ENCODE peak calls at places on chromosomes 7 and 10, in seven cellular contexts. One of them, this sample, is unnamed.

GRCh38 chr7:665251-665650 is 61.2 kb upstream of the DNAAF5 start:
- DNase-seq in effector memory CD8-positive, alpha-beta T cell: no peak
- DNase-seq in fibroblast of lung: peak
- DNase-seq in foreskin melanocyte: no peak
- DNase-seq in stimulated activated CD4-positive, alpha-beta T cell treated with anti-CD3 and anti-CD28 coated beads, Interleukin-12 subunit alpha, Interleukin-12 subunit beta, amount 100 ng/mL, for 4 hours: no peak
- DNase-seq in activated gamma-delta T cell: no peak
- DNase-seq in activated naive CD4-positive, alpha-beta T cell: no peak
- DNase-seq in this sample: peak

GRCh38 chr7:126026421-126027088 is 1096.9 kb upstream of the POT1 start:
- DNase-seq in effector memory CD8-positive, alpha-beta T cell: no peak
- DNase-seq in fibroblast of lung: no peak
- DNase-seq in foreskin melanocyte: peak
- DNase-seq in stimulated activated CD4-positive, alpha-beta T cell treated with anti-CD3 and anti-CD28 coated beads, Interleukin-12 subunit alpha, Interleukin-12 subunit beta, amount 100 ng/mL, for 4 hours: no peak
- DNase-seq in activated gamma-delta T cell: no peak
- DNase-seq in activated naive CD4-positive, alpha-beta T cell: no peak
- DNase-seq in this sample: no peak

GRCh38 chr10:121307411-121307980 is 290.7 kb downstream of the FGFR2 start:
- DNase-seq in effector memory CD8-positive, alpha-beta T cell: no peak
- DNase-seq in fibroblast of lung: no peak
- DNase-seq in foreskin melanocyte: no peak
- DNase-seq in stimulated activated CD4-positive, alpha-beta T cell treated with anti-CD3 and anti-CD28 coated beads, Interleukin-12 subunit alpha, Interleukin-12 subunit beta, amount 100 ng/mL, for 4 hours: no peak
- DNase-seq in activated gamma-delta T cell: no peak
- DNase-seq in activated naive CD4-positive, alpha-beta T cell: no peak
- DNase-seq in this sample: no peak

GRCh38 chr7:135644729-135645128 is 17.6 kb upstream of the STMP1 start:
- DNase-seq in effector memory CD8-positive, alpha-beta T cell: no peak
- DNase-seq in fibroblast of lung: no peak
- DNase-seq in foreskin melanocyte: no peak
- DNase-seq in stimulated activated CD4-positive, alpha-beta T cell treated with anti-CD3 and anti-CD28 coated beads, Interleukin-12 subunit alpha, Interleukin-12 subunit beta, amount 100 ng/mL, for 4 hours: no peak
- DNase-seq in activated gamma-delta T cell: no peak
- DNase-seq in activated naive CD4-positive, alpha-beta T cell: no peak
- DNase-seq in this sample: no peak

GRCh38 chr7:94087664-94088352 is 83.7 kb upstream of the BET1 start:
- DNase-seq in effector memory CD8-positive, alpha-beta T cell: peak
- DNase-seq in fibroblast of lung: peak
- DNase-seq in foreskin melanocyte: peak
- DNase-seq in stimulated activated CD4-positive, alpha-beta T cell treated with anti-CD3 and anti-CD28 coated beads, Interleukin-12 subunit alpha, Interleukin-12 subunit beta, amount 100 ng/mL, for 4 hours: peak
- DNase-seq in activated gamma-delta T cell: no peak
- DNase-seq in activated naive CD4-positive, alpha-beta T cell: no peak
- DNase-seq in this sample: peak

GRCh38 chr10:97013568-97013967 is 172.2 kb downstream of the SLIT1 start:
- DNase-seq in effector memory CD8-positive, alpha-beta T cell: no peak
- DNase-seq in fibroblast of lung: no peak
- DNase-seq in foreskin melanocyte: no peak
- DNase-seq in stimulated activated CD4-positive, alpha-beta T cell treated with anti-CD3 and anti-CD28 coated beads, Interleukin-12 subunit alpha, Interleukin-12 subunit beta, amount 100 ng/mL, for 4 hours: no peak
- DNase-seq in activated gamma-delta T cell: no peak
- DNase-seq in activated naive CD4-positive, alpha-beta T cell: no peak
- DNase-seq in this sample: no peak

GRCh38 chr7:57176928-57177635 is 44.8 kb upstream of the ZNF479 start:
- DNase-seq in effector memory CD8-positive, alpha-beta T cell: no peak
- DNase-seq in fibroblast of lung: no peak
- DNase-seq in foreskin melanocyte: no peak
- DNase-seq in stimulated activated CD4-positive, alpha-beta T cell treated with anti-CD3 and anti-CD28 coated beads, Interleukin-12 subunit alpha, Interleukin-12 subunit beta, amount 100 ng/mL, for 4 hours: no peak
- DNase-seq in activated gamma-delta T cell: no peak
- DNase-seq in activated naive CD4-positive, alpha-beta T cell: no peak
- DNase-seq in this sample: no peak

GRCh38 chr10:96493254-96493653 is 20.5 kb downstream of the TLL2 start:
- DNase-seq in effector memory CD8-positive, alpha-beta T cell: no peak
- DNase-seq in fibroblast of lung: no peak
- DNase-seq in foreskin melanocyte: no peak
- DNase-seq in stimulated activated CD4-positive, alpha-beta T cell treated with anti-CD3 and anti-CD28 coated beads, Interleukin-12 subunit alpha, Interleukin-12 subunit beta, amount 100 ng/mL, for 4 hours: no peak
- DNase-seq in activated gamma-delta T cell: no peak
- DNase-seq in activated naive CD4-positive, alpha-beta T cell: no peak
- DNase-seq in this sample: no peak

GRCh38 chr7:112118581-112119566 is 87.3 kb downstream of the DOCK4 start:
- DNase-seq in effector memory CD8-positive, alpha-beta T cell: no peak
- DNase-seq in fibroblast of lung: no peak
- DNase-seq in foreskin melanocyte: no peak
- DNase-seq in stimulated activated CD4-positive, alpha-beta T cell treated with anti-CD3 and anti-CD28 coated beads, Interleukin-12 subunit alpha, Interleukin-12 subunit beta, amount 100 ng/mL, for 4 hours: no peak
- DNase-seq in activated gamma-delta T cell: no peak
- DNase-seq in activated naive CD4-positive, alpha-beta T cell: no peak
- DNase-seq in this sample: no peak

GRCh38 chr7:111076205-111076604 is 14.7 kb upstream of the LRRN3 start:
- DNase-seq in effector memory CD8-positive, alpha-beta T cell: no peak
- DNase-seq in fibroblast of lung: no peak
- DNase-seq in foreskin melanocyte: no peak
- DNase-seq in stimulated activated CD4-positive, alpha-beta T cell treated with anti-CD3 and anti-CD28 coated beads, Interleukin-12 subunit alpha, Interleukin-12 subunit beta, amount 100 ng/mL, for 4 hours: no peak
- DNase-seq in activated gamma-delta T cell: no peak
- DNase-seq in activated naive CD4-positive, alpha-beta T cell: no peak
- DNase-seq in this sample: peak

GRCh38 chr7:15326044-15326644 is 235.7 kb downstream of the AGMO start:
- DNase-seq in effector memory CD8-positive, alpha-beta T cell: no peak
- DNase-seq in fibroblast of lung: peak
- DNase-seq in foreskin melanocyte: no peak
- DNase-seq in stimulated activated CD4-positive, alpha-beta T cell treated with anti-CD3 and anti-CD28 coated beads, Interleukin-12 subunit alpha, Interleukin-12 subunit beta, amount 100 ng/mL, for 4 hours: no peak
- DNase-seq in activated gamma-delta T cell: no peak
- DNase-seq in activated naive CD4-positive, alpha-beta T cell: no peak
- DNase-seq in this sample: peak

GRCh38 chr7:52620849-52621248 is 414.6 kb upstream of the POM121L12 start:
- DNase-seq in effector memory CD8-positive, alpha-beta T cell: no peak
- DNase-seq in fibroblast of lung: no peak
- DNase-seq in foreskin melanocyte: no peak
- DNase-seq in stimulated activated CD4-positive, alpha-beta T cell treated with anti-CD3 and anti-CD28 coated beads, Interleukin-12 subunit alpha, Interleukin-12 subunit beta, amount 100 ng/mL, for 4 hours: no peak
- DNase-seq in activated gamma-delta T cell: no peak
- DNase-seq in activated naive CD4-positive, alpha-beta T cell: no peak
- DNase-seq in this sample: no peak

GRCh38 chr10:69696073-69696731 is 66.2 kb downstream of the FAM241B start:
- DNase-seq in effector memory CD8-positive, alpha-beta T cell: no peak
- DNase-seq in fibroblast of lung: peak
- DNase-seq in foreskin melanocyte: peak
- DNase-seq in stimulated activated CD4-positive, alpha-beta T cell treated with anti-CD3 and anti-CD28 coated beads, Interleukin-12 subunit alpha, Interleukin-12 subunit beta, amount 100 ng/mL, for 4 hours: no peak
- DNase-seq in activated gamma-delta T cell: no peak
- DNase-seq in activated naive CD4-positive, alpha-beta T cell: no peak
- DNase-seq in this sample: peak

GRCh38 chr7:128190051-128190640 is 50.9 kb upstream of the LEP start:
- DNase-seq in effector memory CD8-positive, alpha-beta T cell: no peak
- DNase-seq in fibroblast of lung: no peak
- DNase-seq in foreskin melanocyte: no peak
- DNase-seq in stimulated activated CD4-positive, alpha-beta T cell treated with anti-CD3 and anti-CD28 coated beads, Interleukin-12 subunit alpha, Interleukin-12 subunit beta, amount 100 ng/mL, for 4 hours: no peak
- DNase-seq in activated gamma-delta T cell: no peak
- DNase-seq in activated naive CD4-positive, alpha-beta T cell: no peak
- DNase-seq in this sample: no peak

GRCh38 chr10:970311-971149 is 17.7 kb upstream of the GTPBP4 start:
- DNase-seq in effector memory CD8-positive, alpha-beta T cell: no peak
- DNase-seq in fibroblast of lung: peak
- DNase-seq in foreskin melanocyte: no peak
- DNase-seq in stimulated activated CD4-positive, alpha-beta T cell treated with anti-CD3 and anti-CD28 coated beads, Interleukin-12 subunit alpha, Interleukin-12 subunit beta, amount 100 ng/mL, for 4 hours: no peak
- DNase-seq in activated gamma-delta T cell: no peak
- DNase-seq in activated naive CD4-positive, alpha-beta T cell: no peak
- DNase-seq in this sample: no peak

GRCh38 chr7:155975490-155975889 is 163.2 kb upstream of the SHH start:
- DNase-seq in effector memory CD8-positive, alpha-beta T cell: no peak
- DNase-seq in fibroblast of lung: no peak
- DNase-seq in foreskin melanocyte: no peak
- DNase-seq in stimulated activated CD4-positive, alpha-beta T cell treated with anti-CD3 and anti-CD28 coated beads, Interleukin-12 subunit alpha, Interleukin-12 subunit beta, amount 100 ng/mL, for 4 hours: no peak
- DNase-seq in activated gamma-delta T cell: no peak
- DNase-seq in activated naive CD4-positive, alpha-beta T cell: no peak
- DNase-seq in this sample: no peak

GRCh38 chr10:5692476-5693358 is 8.1 kb downstream of the TASOR2 start:
- DNase-seq in effector memory CD8-positive, alpha-beta T cell: peak
- DNase-seq in fibroblast of lung: peak
- DNase-seq in foreskin melanocyte: peak
- DNase-seq in stimulated activated CD4-positive, alpha-beta T cell treated with anti-CD3 and anti-CD28 coated beads, Interleukin-12 subunit alpha, Interleukin-12 subunit beta, amount 100 ng/mL, for 4 hours: peak
- DNase-seq in activated gamma-delta T cell: peak
- DNase-seq in activated naive CD4-positive, alpha-beta T cell: peak
- DNase-seq in this sample: peak

GRCh38 chr7:2929321-2930201 is 85.5 kb upstream of the GNA12 start:
- DNase-seq in effector memory CD8-positive, alpha-beta T cell: no peak
- DNase-seq in fibroblast of lung: no peak
- DNase-seq in foreskin melanocyte: no peak
- DNase-seq in stimulated activated CD4-positive, alpha-beta T cell treated with anti-CD3 and anti-CD28 coated beads, Interleukin-12 subunit alpha, Interleukin-12 subunit beta, amount 100 ng/mL, for 4 hours: no peak
- DNase-seq in activated gamma-delta T cell: no peak
- DNase-seq in activated naive CD4-positive, alpha-beta T cell: no peak
- DNase-seq in this sample: no peak

GRCh38 chr7:90207956-90208355 is 3.6 kb upstream of the STEAP2 start:
- DNase-seq in effector memory CD8-positive, alpha-beta T cell: no peak
- DNase-seq in fibroblast of lung: no peak
- DNase-seq in foreskin melanocyte: no peak
- DNase-seq in stimulated activated CD4-positive, alpha-beta T cell treated with anti-CD3 and anti-CD28 coated beads, Interleukin-12 subunit alpha, Interleukin-12 subunit beta, amount 100 ng/mL, for 4 hours: no peak
- DNase-seq in activated gamma-delta T cell: no peak
- DNase-seq in activated naive CD4-positive, alpha-beta T cell: no peak
- DNase-seq in this sample: no peak

GRCh38 chr10:6337382-6337781 is 134.7 kb downstream of the PFKFB3 start:
- DNase-seq in effector memory CD8-positive, alpha-beta T cell: no peak
- DNase-seq in fibroblast of lung: no peak
- DNase-seq in foreskin melanocyte: peak
- DNase-seq in stimulated activated CD4-positive, alpha-beta T cell treated with anti-CD3 and anti-CD28 coated beads, Interleukin-12 subunit alpha, Interleukin-12 subunit beta, amount 100 ng/mL, for 4 hours: no peak
- DNase-seq in activated gamma-delta T cell: no peak
- DNase-seq in activated naive CD4-positive, alpha-beta T cell: no peak
- DNase-seq in this sample: no peak